ENCODE peak calls at places on chromosomes 6 and 20, in six cellular contexts. M is Peyer's patch, S is lower lobe of right lung, R is H9, V is psoas muscle, H is BE2C. U is an unnamed sample.

GRCh38 chr6:135438907-135439535 is 58.5 kb downstream of the AHI1 start:
- DNase-seq in H (no peak), V (no peak), R (no peak), S (no peak), M (no peak), U (no peak)

GRCh38 chr6:69138173-69138572 is 503.1 kb downstream of the ADGRB3 start:
- DNase-seq in R (no peak), M (no peak), S (no peak), H (no peak), V (no peak), U (no peak)

GRCh38 chr6:11615214-11615602 is 77.7 kb downstream of the TMEM170B start:
- DNase-seq in M (no peak), R (no peak), S (no peak), V (no peak), H (no peak), U (no peak)

GRCh38 chr6:170022827-170023619 is 267.9 kb downstream of the DLL1 start:
- DNase-seq in H (no peak), S (no peak), M (peak; percentile 43), R (no peak), V (no peak), U (no peak)

GRCh38 chr20:43893930-43894329 is 20.7 kb upstream of the TOX2 start:
- DNase-seq in R (no peak), H (no peak), V (no peak), M (no peak), S (no peak), U (no peak)

GRCh38 chr6:3630258-3630828 is 121.2 kb downstream of the PXDC1 start:
- DNase-seq in R (no peak), V (no peak), M (no peak), H (no peak), S (no peak), U (no peak)

GRCh38 chr6:34888441-34888820 is 589 bp upstream of the TAF11 start:
- DNase-seq in R (no peak), H (no peak), M (no peak), V (no peak), S (no peak), U (no peak)

GRCh38 chr6:22087960-22088716 is 208.7 kb downstream of the PRL start:
- DNase-seq in H (no peak), R (no peak), S (no peak), M (no peak), V (no peak), U (no peak)

GRCh38 chr6:72216222-72217106 is 330.1 kb downstream of the RIMS1 start:
- DNase-seq in R (no peak), H (no peak), S (no peak), V (no peak), M (no peak), U (no peak)

GRCh38 chr6:54307412-54308036 is 717 bp upstream of the TINAG start:
- DNase-seq in V (no peak), H (no peak), R (no peak), S (no peak), M (peak; percentile 80), U (no peak)

GRCh38 chr6:40722081-40722480 is 134.9 kb upstream of the LRFN2 start:
- DNase-seq in V (no peak), R (no peak), M (no peak), S (no peak), H (no peak), U (no peak)

GRCh38 chr20:13790708-13791107 is 5.9 kb downstream of the NDUFAF5 start:
- DNase-seq in S (no peak), V (no peak), M (no peak), H (no peak), R (no peak), U (no peak)

GRCh38 chr20:18019068-18019467 is 38.6 kb downstream of the OVOL2 start:
- DNase-seq in H (no peak), V (no peak), M (no peak), S (no peak), R (peak; percentile 67), U (no peak)

GRCh38 chr6:31422587-31422986 is 19.2 kb downstream of the MICA start:
- DNase-seq in R (no peak), V (no peak), H (no peak), M (no peak), S (no peak), U (no peak)

GRCh38 chr20:33443006-33443511 is 504 bp downstream of the SNTA1 start:
- DNase-seq in M (no peak), R (no peak), V (peak; percentile 70), S (no peak), H (peak; percentile 51), U (no peak)

GRCh38 chr20:31607640-31608255 is 2.7 kb downstream of the ID1 start:
- DNase-seq in H (no peak), V (no peak), R (no peak), S (no peak), M (no peak), U (no peak)

GRCh38 chr20:22825076-22825475 is 210.0 kb upstream of the SSTR4 start:
- DNase-seq in V (no peak), R (no peak), H (no peak), S (no peak), M (no peak), U (no peak)

GRCh38 chr6:1068905-1069304 is 243.0 kb upstream of the FOXQ1 start:
- DNase-seq in H (no peak), S (no peak), R (no peak), M (no peak), V (no peak), U (no peak)

GRCh38 chr6:16273266-16273665 is 34.9 kb downstream of the GMPR start:
- DNase-seq in R (no peak), M (no peak), H (no peak), V (no peak), S (no peak), U (no peak)

GRCh38 chr20:59866338-59866737 is 67.1 kb downstream of the SYCP2 start:
- DNase-seq in H (no peak), R (no peak), V (no peak), S (no peak), M (no peak), U (no peak)

GRCh38 chr6:73032586-73032985 is 192.7 kb downstream of the KHDC1L start:
- DNase-seq in S (no peak), H (no peak), R (no peak), V (no peak), M (no peak), U (no peak)

GRCh38 chr6:158031445-158032353 is 50.0 kb downstream of the SYNJ2 start:
- DNase-seq in M (peak; percentile 62), R (no peak), V (peak; percentile 84), H (peak; percentile 70), S (peak; percentile 82), U (peak; percentile 21)

GRCh38 chr20:55761787-55762186 is 243.5 kb downstream of the CBLN4 start:
- DNase-seq in R (no peak), S (no peak), V (no peak), H (no peak), M (no peak), U (no peak)

GRCh38 chr6:27141472-27142015 is 106.0 kb upstream of the PRSS16 start:
- DNase-seq in S (no peak), H (no peak), R (no peak), V (no peak), M (no peak), U (no peak)

GRCh38 chr20:18983796-18984195 is 170.2 kb downstream of the SCP2D1 start:
- DNase-seq in S (no peak), R (no peak), V (no peak), M (no peak), H (no peak), U (no peak)

GRCh38 chr6:3895805-3896204 is 46.6 kb downstream of the FAM50B start:
- DNase-seq in S (no peak), M (no peak), R (no peak), H (no peak), V (no peak), U (no peak)

GRCh38 chr6:159086033-159086618 is 41.3 kb upstream of the TAGAP start:
- DNase-seq in S (no peak), H (no peak), M (no peak), R (no peak), V (no peak), U (no peak)

GRCh38 chr20:49276895-49277785 is 717 bp downstream of the ZNFX1 start:
- DNase-seq in R (no peak), H (no peak), M (peak; percentile 66), S (peak; percentile 64), V (peak; percentile 68), U (no peak)

GRCh38 chr20:49277786-49278035 is 146 bp downstream of the ZNFX1 start:
- DNase-seq in R (no peak), H (no peak), S (no peak), V (no peak), M (no peak), U (no peak)

GRCh38 chr20:49275634-49276033 is 2.2 kb downstream of the ZNFX1 start:
- DNase-seq in R (no peak), V (no peak), S (no peak), M (no peak), H (no peak), U (no peak)

GRCh38 chr20:49278036-49278816 is at the start of gene ZNFX1:
- DNase-seq in S (peak; percentile 100), H (peak; percentile 99), M (peak; percentile 100), V (peak; percentile 100), R (peak; percentile 98), U (peak; percentile 98)

GRCh38 chr20:49276201-49276894 is 1.5 kb downstream of the ZNFX1 start:
- DNase-seq in S (no peak), V (no peak), M (peak; percentile 56), R (no peak), H (no peak), U (no peak)
- H3K4me1 ChIP-seq in S (peaks cover 69% of the 10 kb centered on the region), V (peaks cover 46% of the 10 kb centered on the region), M (peaks cover 7% of the 10 kb centered on the region), R (no peaks in the 10 kb centered on the region), H (peaks cover 8% of the 10 kb centered on the region), U (peaks cover 3% of the 10 kb centered on the region)

GRCh38 chr6:47698342-47698787 is at the start of gene ADGRF4:
- DNase-seq in V (no peak), M (peak; percentile 69), R (no peak), S (no peak), H (no peak), U (no peak)
- H3K27me3 ChIP-seq in V (no peaks in the 10 kb centered on the region), M (no peaks in the 10 kb centered on the region), R (no peaks in the 10 kb centered on the region), S (no peaks in the 10 kb centered on the region), H (no peaks in the 10 kb centered on the region), U (no peaks in the 10 kb centered on the region)

GRCh38 chr6:152267967-152268845 is 369.0 kb downstream of the SYNE1 start:
- DNase-seq in V (no peak), M (no peak), S (no peak), H (peak; percentile 22), R (no peak), U (peak; percentile 35)

GRCh38 chr6:152265651-152266050 is 371.5 kb downstream of the SYNE1 start:
- DNase-seq in S (no peak), H (no peak), R (no peak), M (no peak), V (no peak), U (no peak)

GRCh38 chr6:152271681-152272464 is 365.3 kb downstream of the SYNE1 start:
- DNase-seq in H (no peak), V (no peak), R (no peak), M (no peak), S (no peak), U (no peak)

GRCh38 chr6:152270301-152270925 is 366.7 kb downstream of the SYNE1 start:
- DNase-seq in H (no peak), M (no peak), V (no peak), R (no peak), S (no peak), U (no peak)

GRCh38 chr6:152268846-152269442 is 368.2 kb downstream of the SYNE1 start:
- DNase-seq in S (no peak), H (no peak), M (no peak), R (no peak), V (no peak), U (no peak)
- H3K4me1 ChIP-seq in S (peaks cover 21% of the 10 kb centered on the region), H (no peaks in the 10 kb centered on the region), M (peaks cover 4% of the 10 kb centered on the region), R (no peaks in the 10 kb centered on the region), V (peaks cover 72% of the 10 kb centered on the region), U (peaks cover 2% of the 10 kb centered on the region)

GRCh38 chr20:50304883-50305635 is 114.4 kb downstream of the CEBPB start:
- DNase-seq in R (peak; percentile 29), V (peak; percentile 96), H (peak; percentile 90), M (peak; percentile 87), S (peak; percentile 69), U (no peak)
- H3K27me3 ChIP-seq in R (no peaks in the 10 kb centered on the region), V (no peaks in the 10 kb centered on the region), H (no peaks in the 10 kb centered on the region), M (no peaks in the 10 kb centered on the region), S (no peaks in the 10 kb centered on the region), U (no peaks in the 10 kb centered on the region)